ENCODE peak calls at places on chromosome 1, in nine cellular contexts. X, S, E, J, C, U, K, A and V are unnamed samples.

GRCh38 chr1:54745864-54746263 is 18.5 kb downstream of the PARS2 start:
- DNase-seq in X (no peak), S (no peak), E (no peak), J (no peak), C (no peak), U (no peak), K (no peak), A (no peak), V (no peak)

GRCh38 chr1:38029725-38030511 is 16.7 kb downstream of the POU3F1 start:
- DNase-seq in X (no peak), S (peak; percentile 21), E (no peak), J (peak; percentile 62), C (peak; percentile 79), U (no peak), K (no peak), A (peak; percentile 53), V (no peak)

GRCh38 chr1:27621067-27621920 is 13.7 kb downstream of the FGR start:
- DNase-seq in X (no peak), S (no peak), E (no peak), J (no peak), C (peak; percentile 49), U (no peak), K (peak; percentile 62), A (no peak), V (no peak)

GRCh38 chr1:119779869-119780356 is 11.2 kb upstream of the HMGCS2 start:
- DNase-seq in X (no peak), S (peak; percentile 70), E (no peak), J (peak; percentile 52), C (no peak), U (peak; percentile 75), K (peak; percentile 64), A (no peak), V (no peak)

GRCh38 chr1:26705788-26706237 is 10.0 kb downstream of the ARID1A start:
- DNase-seq in X (no peak), S (no peak), E (no peak), J (no peak), C (peak; percentile 59), U (peak; percentile 48), K (no peak), A (no peak), V (no peak)

GRCh38 chr1:37107153-37107552 is 72.8 kb upstream of the GRIK3 start:
- DNase-seq in X (no peak), S (no peak), E (no peak), J (no peak), C (no peak), U (no peak), K (no peak), A (no peak), V (no peak)

GRCh38 chr1:30366914-30367313 is 356.5 kb downstream of the MATN1 start:
- DNase-seq in X (no peak), S (no peak), E (peak; percentile 34), J (no peak), C (no peak), U (no peak), K (no peak), A (peak; percentile 15), V (no peak)

GRCh38 chr1:64038965-64039926 is 164.2 kb upstream of the UBE2U start:
- DNase-seq in X (no peak), S (no peak), E (peak; percentile 15), J (peak; percentile 61), C (peak; percentile 84), U (peak; percentile 67), K (peak; percentile 36), A (peak; percentile 72), V (no peak)

GRCh38 chr1:7447736-7448135 is 323.4 kb upstream of the VAMP3 start:
- DNase-seq in X (no peak), S (no peak), E (no peak), J (no peak), C (no peak), U (no peak), K (no peak), A (no peak), V (no peak)

GRCh38 chr1:42963378-42964005 is 4.8 kb upstream of the SLC2A1 start:
- DNase-seq in X (no peak), S (no peak), E (no peak), J (no peak), C (peak; percentile 58), U (no peak), K (no peak), A (no peak), V (no peak)

GRCh38 chr1:239547987-239548386 is 161.6 kb downstream of the CHRM3 start:
- DNase-seq in X (no peak), S (no peak), E (no peak), J (no peak), C (no peak), U (no peak), K (no peak), A (no peak), V (no peak)

GRCh38 chr1:233745114-233745513 is 131.2 kb downstream of the KCNK1 start:
- DNase-seq in X (no peak), S (no peak), E (no peak), J (peak; percentile 29), C (no peak), U (no peak), K (no peak), A (no peak), V (no peak)

GRCh38 chr1:68459796-68460195 is 10.0 kb upstream of the RPE65 start:
- DNase-seq in X (no peak), S (no peak), E (no peak), J (no peak), C (peak; percentile 4), U (no peak), K (no peak), A (no peak), V (no peak)

GRCh38 chr1:54362881-54363340 is 43.3 kb downstream of the SSBP3 start:
- DNase-seq in X (no peak), S (peak; percentile 42), E (no peak), J (no peak), C (no peak), U (no peak), K (no peak), A (no peak), V (no peak)

GRCh38 chr1:41452704-41453350 is 31.7 kb downstream of the EDN2 start:
- DNase-seq in X (no peak), S (peak; percentile 32), E (no peak), J (no peak), C (no peak), U (no peak), K (no peak), A (no peak), V (no peak)

GRCh38 chr1:9399510-9400424 is 107.1 kb downstream of the SPSB1 start:
- DNase-seq in X (no peak), S (no peak), E (no peak), J (no peak), C (peak; percentile 83), U (no peak), K (peak; percentile 28), A (no peak), V (no peak)

GRCh38 chr1:15662539-15662938 is 21.6 kb upstream of the PLEKHM2 start:
- DNase-seq in X (no peak), S (no peak), E (no peak), J (no peak), C (no peak), U (no peak), K (no peak), A (no peak), V (no peak)

GRCh38 chr1:48617227-48617626 is 145.2 kb upstream of the SPATA6 start:
- DNase-seq in X (no peak), S (no peak), E (no peak), J (no peak), C (no peak), U (no peak), K (no peak), A (no peak), V (no peak)

GRCh38 chr1:18390953-18391352 is 89.8 kb upstream of the KLHDC7A start:
- DNase-seq in X (no peak), S (no peak), E (no peak), J (no peak), C (no peak), U (no peak), K (no peak), A (no peak), V (no peak)
- H3K4me1 ChIP-seq in X (no peaks in the 10 kb centered on the region), S (no peaks in the 10 kb centered on the region), E (no peaks in the 10 kb centered on the region), J (no peaks in the 10 kb centered on the region), C (no peaks in the 10 kb centered on the region), U (no peaks in the 10 kb centered on the region), K (no peaks in the 10 kb centered on the region), A (peaks cover 2% of the 10 kb centered on the region), V (no peaks in the 10 kb centered on the region)

DNA sequence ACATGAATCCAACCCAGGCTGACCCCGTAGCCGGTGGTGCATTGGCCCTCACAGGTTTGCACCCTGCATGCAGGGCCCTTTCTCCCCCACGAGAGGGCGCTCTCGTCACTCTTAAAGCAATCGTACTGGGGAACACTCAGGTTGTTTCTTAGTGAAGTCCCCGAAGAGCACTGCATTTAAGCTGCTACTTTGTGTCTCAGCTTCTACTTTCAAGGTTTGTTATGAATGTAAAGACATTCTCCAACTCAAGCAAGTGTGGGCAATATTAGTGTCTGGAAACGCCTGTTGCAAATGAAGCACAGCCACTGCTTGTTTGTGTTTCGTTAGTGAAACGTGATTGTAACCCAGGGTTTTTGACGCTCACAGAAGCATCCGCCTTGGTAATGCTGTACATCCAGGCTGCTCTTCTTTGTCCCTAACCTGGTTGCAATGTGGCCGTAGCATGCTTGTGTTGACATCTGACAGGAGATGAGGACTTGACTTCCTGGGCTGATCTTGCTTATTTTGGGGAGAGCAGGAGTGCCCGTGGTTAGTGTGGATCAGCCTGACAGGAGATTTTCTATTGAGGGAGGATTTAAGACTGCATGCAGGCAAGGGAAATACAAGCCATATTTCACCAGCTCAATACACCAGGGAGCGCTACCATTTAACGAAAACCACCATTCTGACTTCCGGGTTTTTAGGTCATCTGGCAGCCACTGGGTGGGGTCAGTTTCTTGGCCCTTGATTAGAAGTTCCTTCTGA is 79.8 kb downstream of the ST6GALNAC3 start:
- DNase-seq in X (peak; percentile 80), S (peak; percentile 79), E (peak; percentile 50), J (peak; percentile 73), C (peak; percentile 81), U (peak; percentile 54), K (peak; percentile 83), A (peak; percentile 88), V (peak; percentile 49)
- TF ChIP-seq POLR2AphosphoS5 in X (no peak), S (no peak), E (no peak), J (no peak), C (no peak), U (no peak), K (peak; percentile 8), A (no peak), V (no peak)

GRCh38 chr1:194342484-194343262 is 1156.3 kb upstream of the B3GALT2 start:
- DNase-seq in X (no peak), S (no peak), E (no peak), J (no peak), C (no peak), U (no peak), K (no peak), A (peak; percentile 85), V (no peak)
- TF ChIP-seq CTCF in X (no peak), S (no peak), E (no peak), J (peak; percentile 23), C (no peak), U (no peak), K (no peak), A (peak; percentile 81), V (no peak)

DNA sequence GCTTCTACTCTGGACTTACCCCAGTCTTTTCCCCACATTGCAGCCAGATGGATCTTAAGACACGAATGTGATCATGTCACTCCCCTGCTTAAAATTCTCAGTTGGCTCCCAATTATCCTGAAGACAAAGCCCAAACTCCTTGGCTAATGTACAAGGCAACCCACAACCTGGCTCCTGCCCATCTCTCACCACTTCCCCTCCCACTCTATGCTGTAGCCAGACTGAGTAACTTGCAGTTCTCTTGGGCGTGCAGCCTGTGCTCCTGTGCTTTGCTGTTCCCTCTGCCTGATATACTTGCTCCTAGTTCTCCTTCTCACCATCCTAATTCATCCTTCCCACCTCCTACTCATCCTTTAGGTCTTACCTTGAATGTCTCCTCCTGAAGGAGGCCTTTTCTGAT is 56.2 kb downstream of the LGR6 start:
- DNase-seq in X (no peak), S (no peak), E (no peak), J (no peak), C (no peak), U (no peak), K (no peak), A (no peak), V (no peak)
- H3K4me1 ChIP-seq in X (no peaks in the 10 kb centered on the region), S (no peaks in the 10 kb centered on the region), E (no peaks in the 10 kb centered on the region), J (peaks cover 6% of the 10 kb centered on the region), C (no peaks in the 10 kb centered on the region), U (no peaks in the 10 kb centered on the region), K (no peaks in the 10 kb centered on the region), A (peaks cover 8% of the 10 kb centered on the region), V (peaks cover 9% of the 10 kb centered on the region)